ENCODE peak calls at places on chromosome 16, in ten cellular contexts. One of them, this sample, is unnamed.
A peak's percentile ranks its signal among the peaks of the same experiment; 100 is the strongest.

GRCh38 chr16:13291934-13292333 is 390.5 kb downstream of the SHISA9 start:
- DNase-seq in A549: no peak
- DNase-seq in endothelial cell of umbilical vein: no peak
- DNase-seq in K562: no peak
- DNase-seq in HepG2: no peak
- DNase-seq in SK-N-SH: no peak
- DNase-seq in GM12878: no peak
- DNase-seq in WTC11: peak; percentile 52
- DNase-seq in H1: no peak
- DNase-seq in HCT116: no peak
- DNase-seq in this sample: peak; percentile 10

GRCh38 chr16:57266531-57267268 is 17.8 kb downstream of the PLLP start:
- DNase-seq in WTC11: no peak
- DNase-seq in A549: no peak
- DNase-seq in H1: no peak
- DNase-seq in GM12878: no peak
- DNase-seq in endothelial cell of umbilical vein: peak; percentile 27
- DNase-seq in HCT116: no peak
- DNase-seq in SK-N-SH: peak; percentile 46
- DNase-seq in K562: no peak
- DNase-seq in HepG2: no peak
- DNase-seq in this sample: peak; percentile 64

GRCh38 chr16:56932588-56933265 is 785 bp downstream of the HERPUD1 start:
- DNase-seq in GM12878: no peak
- DNase-seq in WTC11: peak; percentile 37
- DNase-seq in HepG2: peak; percentile 94
- DNase-seq in A549: peak; percentile 81
- DNase-seq in H1: no peak
- DNase-seq in K562: peak; percentile 51
- DNase-seq in HCT116: peak; percentile 38
- DNase-seq in SK-N-SH: peak; percentile 67
- DNase-seq in endothelial cell of umbilical vein: peak; percentile 89
- DNase-seq in this sample: peak; percentile 86

GRCh38 chr16:89922884-89923639 is at the start of gene TUBB3:
- DNase-seq in HCT116: peak; percentile 56
- DNase-seq in A549: peak; percentile 80
- DNase-seq in HepG2: peak; percentile 73
- DNase-seq in GM12878: no peak
- DNase-seq in H1: no peak
- DNase-seq in SK-N-SH: peak; percentile 97
- DNase-seq in endothelial cell of umbilical vein: peak; percentile 83
- DNase-seq in K562: peak; percentile 91
- DNase-seq in WTC11: peak; percentile 85
- DNase-seq in this sample: peak; percentile 88

GRCh38 chr16:67509016-67509415 is 19.6 kb upstream of the RIPOR1 start:
- DNase-seq in WTC11: no peak
- DNase-seq in GM12878: no peak
- DNase-seq in K562: peak; percentile 3
- DNase-seq in HCT116: no peak
- DNase-seq in HepG2: no peak
- DNase-seq in A549: no peak
- DNase-seq in endothelial cell of umbilical vein: no peak
- DNase-seq in SK-N-SH: no peak
- DNase-seq in H1: no peak
- DNase-seq in this sample: no peak

GRCh38 chr16:7367309-7367708 is 34.7 kb downstream of the RBFOX1 start:
- DNase-seq in GM12878: no peak
- DNase-seq in K562: no peak
- DNase-seq in HCT116: no peak
- DNase-seq in SK-N-SH: no peak
- DNase-seq in H1: no peak
- DNase-seq in A549: no peak
- DNase-seq in HepG2: no peak
- DNase-seq in WTC11: no peak
- DNase-seq in endothelial cell of umbilical vein: no peak
- DNase-seq in this sample: no peak

GRCh38 chr16:48011888-48012658 is 143.7 kb downstream of the ABCC12 start:
- DNase-seq in WTC11: no peak
- DNase-seq in GM12878: no peak
- DNase-seq in HCT116: no peak
- DNase-seq in H1: no peak
- DNase-seq in SK-N-SH: no peak
- DNase-seq in A549: no peak
- DNase-seq in K562: no peak
- DNase-seq in endothelial cell of umbilical vein: no peak
- DNase-seq in HepG2: no peak
- DNase-seq in this sample: no peak

GRCh38 chr16:4795181-4795827 is at the start of gene SMIM22:
- DNase-seq in A549: no peak
- DNase-seq in H1: no peak
- DNase-seq in endothelial cell of umbilical vein: no peak
- DNase-seq in WTC11: no peak
- DNase-seq in GM12878: no peak
- DNase-seq in SK-N-SH: peak; percentile 65
- DNase-seq in K562: no peak
- DNase-seq in HCT116: no peak
- DNase-seq in HepG2: no peak
- DNase-seq in this sample: no peak

GRCh38 chr16:81469710-81470481 is 25.3 kb downstream of the CMIP start:
- DNase-seq in K562: no peak
- DNase-seq in HCT116: no peak
- DNase-seq in endothelial cell of umbilical vein: no peak
- DNase-seq in GM12878: peak; percentile 65
- DNase-seq in SK-N-SH: no peak
- DNase-seq in HepG2: no peak
- DNase-seq in WTC11: no peak
- DNase-seq in A549: no peak
- DNase-seq in H1: no peak
- DNase-seq in this sample: peak; percentile 98

GRCh38 chr16:87295259-87295658 is 21.9 kb downstream of the C16orf95 start:
- DNase-seq in endothelial cell of umbilical vein: no peak
- DNase-seq in H1: no peak
- DNase-seq in GM12878: no peak
- DNase-seq in WTC11: no peak
- DNase-seq in SK-N-SH: no peak
- DNase-seq in HepG2: peak; percentile 78
- DNase-seq in K562: peak; percentile 88
- DNase-seq in A549: peak; percentile 44
- DNase-seq in HCT116: peak; percentile 90
- DNase-seq in this sample: peak; percentile 62

GRCh38 chr16:81633147-81633619 is 145.9 kb upstream of the PLCG2 start:
- DNase-seq in HepG2: peak; percentile 16
- DNase-seq in endothelial cell of umbilical vein: no peak
- DNase-seq in H1: no peak
- DNase-seq in K562: peak; percentile 55
- DNase-seq in HCT116: no peak
- DNase-seq in A549: no peak
- DNase-seq in SK-N-SH: no peak
- DNase-seq in GM12878: no peak
- DNase-seq in WTC11: peak; percentile 65
- DNase-seq in this sample: no peak

GRCh38 chr16:57688487-57688986 is 6.1 kb upstream of the DRC7 start:
- DNase-seq in HCT116: no peak
- DNase-seq in A549: no peak
- DNase-seq in WTC11: no peak
- DNase-seq in GM12878: no peak
- DNase-seq in H1: no peak
- DNase-seq in SK-N-SH: no peak
- DNase-seq in HepG2: no peak
- DNase-seq in endothelial cell of umbilical vein: no peak
- DNase-seq in K562: no peak
- DNase-seq in this sample: peak; percentile 63

GRCh38 chr16:85130707-85131028 is 18.4 kb upstream of the CIBAR2 start:
- DNase-seq in WTC11: no peak
- DNase-seq in HepG2: no peak
- DNase-seq in K562: no peak
- DNase-seq in GM12878: no peak
- DNase-seq in H1: no peak
- DNase-seq in endothelial cell of umbilical vein: no peak
- DNase-seq in A549: no peak
- DNase-seq in HCT116: no peak
- DNase-seq in SK-N-SH: no peak
- DNase-seq in this sample: no peak

GRCh38 chr16:87880117-87880696 is 10.9 kb upstream of the SLC7A5 start:
- DNase-seq in SK-N-SH: no peak
- DNase-seq in WTC11: no peak
- DNase-seq in K562: no peak
- DNase-seq in HepG2: no peak
- DNase-seq in endothelial cell of umbilical vein: no peak
- DNase-seq in GM12878: no peak
- DNase-seq in H1: no peak
- DNase-seq in HCT116: no peak
- DNase-seq in A549: no peak
- DNase-seq in this sample: no peak

GRCh38 chr16:84087461-84088151 is 29.1 kb downstream of the MBTPS1 start:
- DNase-seq in K562: no peak
- DNase-seq in endothelial cell of umbilical vein: no peak
- DNase-seq in A549: no peak
- DNase-seq in SK-N-SH: no peak
- DNase-seq in GM12878: no peak
- DNase-seq in H1: no peak
- DNase-seq in WTC11: no peak
- DNase-seq in HCT116: no peak
- DNase-seq in HepG2: no peak
- DNase-seq in this sample: peak; percentile 56

GRCh38 chr16:10182186-10182683 is at the start of gene GRIN2A:
- DNase-seq in SK-N-SH: peak; percentile 42
- DNase-seq in endothelial cell of umbilical vein: no peak
- DNase-seq in HCT116: no peak
- DNase-seq in H1: no peak
- DNase-seq in HepG2: no peak
- DNase-seq in WTC11: peak; percentile 41
- DNase-seq in GM12878: no peak
- DNase-seq in A549: no peak
- DNase-seq in K562: no peak
- DNase-seq in this sample: no peak

GRCh38 chr16:23129686-23130085 is 19.6 kb downstream of the USP31 start:
- DNase-seq in K562: no peak
- DNase-seq in A549: no peak
- DNase-seq in WTC11: no peak
- DNase-seq in endothelial cell of umbilical vein: no peak
- DNase-seq in HCT116: no peak
- DNase-seq in HepG2: no peak
- DNase-seq in H1: no peak
- DNase-seq in SK-N-SH: no peak
- DNase-seq in GM12878: no peak
- DNase-seq in this sample: no peak
- TF ChIP-seq MAX in K562: no peak
- TF ChIP-seq MAX in A549: no peak
- TF ChIP-seq MAX in WTC11: no peak
- TF ChIP-seq MAX in endothelial cell of umbilical vein: no peak
- TF ChIP-seq MAX in HCT116: no peak
- TF ChIP-seq MAX in HepG2: no peak
- TF ChIP-seq MAX in H1: no peak
- TF ChIP-seq MAX in SK-N-SH: no peak
- TF ChIP-seq MAX in GM12878: no peak
- TF ChIP-seq MAX in this sample: no peak

GRCh38 chr16:3131755-3132377 is 3.0 kb upstream of the ZNF213 start:
- DNase-seq in H1: no peak
- DNase-seq in SK-N-SH: peak; percentile 68
- DNase-seq in HCT116: no peak
- DNase-seq in GM12878: no peak
- DNase-seq in A549: peak; percentile 70
- DNase-seq in WTC11: peak; percentile 81
- DNase-seq in endothelial cell of umbilical vein: peak; percentile 48
- DNase-seq in K562: peak; percentile 66
- DNase-seq in HepG2: peak; percentile 48
- DNase-seq in this sample: peak; percentile 67
- TF ChIP-seq CTCF in H1: peak; percentile 91
- TF ChIP-seq CTCF in SK-N-SH: peak; percentile 66
- TF ChIP-seq CTCF in HCT116: peak; percentile 75
- TF ChIP-seq CTCF in GM12878: peak; percentile 76
- TF ChIP-seq CTCF in A549: peak; percentile 39
- TF ChIP-seq CTCF in WTC11: peak; percentile 46
- TF ChIP-seq CTCF in endothelial cell of umbilical vein: peak; percentile 67
- TF ChIP-seq CTCF in K562: peak; percentile 92
- TF ChIP-seq CTCF in HepG2: peak; percentile 88
- TF ChIP-seq CTCF in this sample: peak; percentile 80

DNA sequence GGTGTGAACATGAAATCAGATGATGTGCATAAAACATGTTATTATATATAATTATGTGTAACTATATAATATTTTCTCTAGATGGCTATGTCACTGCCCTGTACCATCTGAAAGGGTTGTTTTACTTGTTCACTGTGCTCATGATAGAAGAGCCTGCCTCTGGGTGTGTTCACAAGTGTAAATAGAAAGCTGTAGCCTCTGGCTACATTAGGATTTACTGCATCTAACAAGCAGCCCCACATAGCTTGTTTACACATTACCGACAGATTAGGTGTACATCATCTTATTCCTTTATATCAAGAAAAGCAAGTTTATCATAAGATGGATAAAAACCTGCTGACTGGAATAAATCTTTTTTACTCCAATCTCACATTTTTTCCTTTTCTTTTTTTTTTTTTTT is 46.1 kb downstream of the CHD9 start:
- DNase-seq in HCT116: no peak
- DNase-seq in H1: no peak
- DNase-seq in GM12878: no peak
- DNase-seq in endothelial cell of umbilical vein: no peak
- DNase-seq in HepG2: no peak
- DNase-seq in WTC11: no peak
- DNase-seq in A549: no peak
- DNase-seq in SK-N-SH: no peak
- DNase-seq in K562: no peak
- DNase-seq in this sample: no peak
- TF ChIP-seq MAX in HCT116: no peak
- TF ChIP-seq MAX in H1: no peak
- TF ChIP-seq MAX in GM12878: no peak
- TF ChIP-seq MAX in endothelial cell of umbilical vein: no peak
- TF ChIP-seq MAX in HepG2: no peak
- TF ChIP-seq MAX in WTC11: no peak
- TF ChIP-seq MAX in A549: no peak
- TF ChIP-seq MAX in SK-N-SH: no peak
- TF ChIP-seq MAX in K562: no peak
- TF ChIP-seq MAX in this sample: no peak

DNA sequence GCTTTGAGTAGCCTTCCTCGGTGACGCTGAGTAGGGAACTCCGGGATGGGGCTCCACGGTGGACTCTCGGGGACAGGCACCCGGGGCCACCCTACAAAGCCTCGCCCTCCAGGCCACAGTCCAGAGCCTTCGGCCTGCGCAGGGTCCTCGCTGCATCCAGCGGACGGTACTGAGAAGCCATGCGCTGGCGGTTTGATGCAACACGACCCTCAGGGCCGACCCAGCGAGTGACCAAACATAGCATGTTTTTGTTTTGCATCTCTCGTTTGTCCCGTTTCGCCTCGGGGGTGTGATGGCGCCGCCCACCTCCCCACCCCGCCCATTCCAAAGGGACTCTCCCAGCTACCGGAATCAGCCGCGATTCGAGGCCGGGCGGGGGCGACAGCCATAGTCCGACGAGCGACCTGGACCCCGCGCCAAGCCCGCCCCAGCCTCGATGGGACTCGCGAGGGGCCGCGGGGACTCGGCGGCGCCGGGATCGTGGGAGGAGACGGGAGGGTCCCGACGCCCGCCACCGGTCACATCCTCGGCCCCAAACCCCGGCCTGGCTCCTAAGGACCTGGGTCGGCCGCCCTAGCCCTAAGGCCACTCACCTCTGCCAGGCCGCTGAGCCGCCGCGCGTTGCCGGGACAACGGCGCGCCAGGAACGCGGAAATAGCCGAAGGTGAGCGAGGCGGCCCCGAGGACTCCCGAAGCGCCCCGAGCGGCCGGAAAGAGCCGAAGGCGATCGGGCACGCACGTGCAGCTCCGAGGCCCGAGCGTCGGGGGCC is 1.6 kb downstream of the IFT140 start:
- DNase-seq in GM12878: peak; percentile 41
- DNase-seq in SK-N-SH: peak; percentile 92
- DNase-seq in K562: peak; percentile 79
- DNase-seq in HCT116: peak; percentile 70
- DNase-seq in endothelial cell of umbilical vein: peak; percentile 91
- DNase-seq in WTC11: peak; percentile 95
- DNase-seq in HepG2: peak; percentile 81
- DNase-seq in H1: peak; percentile 68
- DNase-seq in A549: peak; percentile 92
- DNase-seq in this sample: peak; percentile 87
- TF ChIP-seq CTCF in GM12878: no peak
- TF ChIP-seq CTCF in SK-N-SH: no peak
- TF ChIP-seq CTCF in K562: no peak
- TF ChIP-seq CTCF in HCT116: no peak
- TF ChIP-seq CTCF in endothelial cell of umbilical vein: no peak
- TF ChIP-seq CTCF in WTC11: no peak
- TF ChIP-seq CTCF in HepG2: peak; percentile 48
- TF ChIP-seq CTCF in H1: no peak
- TF ChIP-seq CTCF in A549: peak; percentile 8
- TF ChIP-seq CTCF in this sample: no peak